ENCODE peak calls at places on chromosomes 11 and 22, in seven cellular contexts. U, E, W, X, A, T and M are unnamed samples.

GRCh38 chr22:20490941-20491307 is 4.7 kb downstream of the KLHL22 start:
- DNase-seq in X (no peak), T (no peak), A (no peak), E (no peak), U (no peak), W (no peak), M (no peak)

GRCh38 chr22:28051787-28052356 is 132.8 kb upstream of the PITPNB start:
- DNase-seq in U (peak), A (peak), T (peak), W (peak), E (peak), X (no peak), M (peak)

GRCh38 chr11:3202759-3203158 is 15.9 kb downstream of the MRGPRG start:
- DNase-seq in U (no peak), W (no peak), X (no peak), E (no peak), A (no peak), T (no peak), M (no peak)

GRCh38 chr11:86372586-86372985 is 2.1 kb upstream of the CCDC81 start:
- DNase-seq in W (no peak), X (no peak), A (no peak), U (no peak), T (no peak), E (no peak), M (no peak)

GRCh38 chr11:77196961-77197360 is 68.9 kb downstream of the MYO7A start:
- DNase-seq in X (no peak), E (no peak), U (no peak), W (no peak), A (no peak), T (no peak), M (no peak)

GRCh38 chr11:69384548-69385465 is 90.9 kb downstream of the MYEOV start:
- DNase-seq in W (no peak), X (no peak), E (no peak), A (no peak), U (no peak), T (no peak), M (no peak)

GRCh38 chr11:69355959-69356702 is 62.2 kb downstream of the MYEOV start:
- DNase-seq in U (no peak), E (no peak), X (no peak), T (no peak), A (no peak), W (no peak), M (no peak)

GRCh38 chr11:95922536-95923440 is 1.1 kb downstream of the MTMR2 start:
- DNase-seq in W (no peak), U (no peak), A (no peak), X (no peak), T (no peak), E (no peak), M (peak)

GRCh38 chr11:103800406-103801114 is 235.9 kb upstream of the DDI1 start:
- DNase-seq in A (no peak), U (no peak), T (no peak), W (no peak), X (no peak), E (no peak), M (no peak)

GRCh38 chr11:66467756-66468155 is 1.1 kb downstream of the PELI3 start:
- DNase-seq in A (peak), T (peak), W (no peak), E (no peak), U (no peak), X (no peak), M (peak)

GRCh38 chr11:62984451-62984991 is at the start of gene SLC22A6:
- DNase-seq in A (no peak), U (no peak), T (no peak), E (no peak), W (no peak), X (no peak), M (no peak)

GRCh38 chr11:113874096-113874919 is 1.1 kb downstream of the USP28 start:
- DNase-seq in X (peak), A (no peak), T (peak), E (no peak), U (peak), W (peak), M (no peak)